ENCODE peak calls at places on chromosomes 3 and 15, in six cellular contexts. B is fibroblast of the conjunctiva; G is HCEC 1CT; Z is mucosa of gallbladder; A is tibial nerve; Y is effector memory CD8-positive, alpha-beta T cell. Q is an unnamed sample.

GRCh38 chr15:62622775-62623174 is 419.8 kb upstream of the TPM1 start:
- DNase-seq in G (no peak), Z (no peak), B (no peak), A (no peak), Y (no peak), Q (no peak)

GRCh38 chr15:69593981-69594966 is 141.7 kb downstream of the RPLP1 start:
- DNase-seq in B (no peak), A (peak; percentile 47), Z (peak; percentile 93), G (no peak), Y (no peak), Q (no peak)

GRCh38 chr3:53073553-53074365 is 27.9 kb upstream of the SFMBT1 start:
- DNase-seq in A (no peak), B (no peak), G (no peak), Y (no peak), Z (no peak), Q (no peak)

GRCh38 chr15:58060575-58060974 is 4.9 kb downstream of the ALDH1A2 start:
- DNase-seq in Z (no peak), A (no peak), B (no peak), G (no peak), Y (no peak), Q (no peak)

GRCh38 chr3:114356084-114357009 is 62.5 kb downstream of the TIGIT start:
- DNase-seq in Z (no peak), B (no peak), A (no peak), Y (no peak), G (no peak), Q (no peak)

GRCh38 chr15:88791637-88792036 is 11.6 kb upstream of the ACAN start:
- DNase-seq in Z (no peak), A (no peak), G (no peak), B (no peak), Y (no peak), Q (no peak)

GRCh38 chr15:71056111-71056510 is 59.2 kb upstream of the THSD4 start:
- DNase-seq in Y (no peak), B (no peak), A (no peak), Z (no peak), G (no peak), Q (no peak)

GRCh38 chr3:7779331-7779730 is 722.3 kb upstream of the LMCD1 start:
- DNase-seq in G (no peak), Y (no peak), B (no peak), A (no peak), Z (no peak), Q (no peak)

GRCh38 chr15:99100245-99101173 is 4.4 kb upstream of the SYNM start:
- DNase-seq in B (peak; percentile 30), Z (peak; percentile 83), Y (no peak), G (peak; percentile 74), A (peak; percentile 71), Q (no peak)

GRCh38 chr15:25408428-25408827 is 30.4 kb downstream of the UBE3A start:
- DNase-seq in B (no peak), Y (no peak), G (no peak), Z (no peak), A (no peak), Q (no peak)

GRCh38 chr15:95459288-95459687 is 871.2 kb upstream of the NR2F2 start:
- DNase-seq in Y (no peak), A (no peak), B (no peak), G (peak; percentile 3), Z (no peak), Q (no peak)

GRCh38 chr15:41568350-41569017 is 9.5 kb downstream of the TYRO3 start:
- DNase-seq in Z (no peak), G (no peak), Y (no peak), A (no peak), B (no peak), Q (no peak)

GRCh38 chr3:146218880-146219866 is 31.7 kb downstream of the PLSCR4 start:
- DNase-seq in A (peak; percentile 42), B (peak; percentile 40), G (peak; percentile 32), Z (no peak), Y (peak; percentile 13), Q (peak; percentile 1)

GRCh38 chr3:64417816-64418215 is 192.6 kb upstream of the PRICKLE2 start:
- DNase-seq in G (peak; percentile 39), A (no peak), B (no peak), Z (no peak), Y (no peak), Q (no peak)

GRCh38 chr15:82750831-82751181 is 41.1 kb upstream of the AP3B2 start:
- DNase-seq in Y (no peak), A (no peak), B (no peak), Z (no peak), G (no peak), Q (no peak)

GRCh38 chr3:194293546-194294198 is 57.5 kb downstream of the CPN2 start:
- DNase-seq in Z (no peak), Y (no peak), B (no peak), A (no peak), G (no peak), Q (no peak)

GRCh38 chr15:67820992-67821783 is 4.1 kb upstream of the SKOR1 start:
- DNase-seq in B (no peak), Z (peak; percentile 54), Y (peak; percentile 11), G (peak; percentile 24), A (peak; percentile 39), Q (no peak)

GRCh38 chr3:18782191-18782590 is 357.1 kb upstream of the SATB1 start:
- DNase-seq in B (no peak), Y (no peak), G (no peak), A (no peak), Z (no peak), Q (no peak)

GRCh38 chr3:75906555-75907112 is 121.3 kb upstream of the ZNF717 start:
- DNase-seq in Z (no peak), Y (no peak), A (no peak), G (peak; percentile 84), B (peak; percentile 60), Q (no peak)

Q was measured in central memory CD4-positive, alpha-beta T cell.